ENCODE peak calls at places on chromosomes 16 and 17, in six cellular contexts. J is choroid plexus epithelial cell, D is fibroblast of mammary gland, I is fibroblast of pulmonary artery, Z is colonic mucosa, E is GM23338. N is an unnamed sample.

GRCh38 chr16:1907226-1907849 is 10.9 kb downstream of the HS3ST6 start:
- DNase-seq in Z (no peak), D (no peak), J (no peak), E (no peak), I (no peak), N (no peak)

GRCh38 chr17:83160443-83161297 is 81.3 kb downstream of the METRNL start:
- DNase-seq in E (no peak), Z (no peak), D (no peak), I (no peak), J (no peak), N (no peak)

GRCh38 chr17:50425001-50425681 is 877 bp upstream of the ACSF2 start:
- DNase-seq in D (no peak), E (no peak), J (no peak), I (no peak), Z (no peak), N (no peak)

GRCh38 chr16:23691483-23692189 is 12.9 kb downstream of the PLK1 start:
- DNase-seq in Z (no peak), E (peak), J (peak), I (peak), D (peak), N (no peak)

GRCh38 chr17:8046929-8047768 is 8.3 kb downstream of the ALOX15B start:
- DNase-seq in J (no peak), Z (no peak), I (no peak), D (no peak), E (no peak), N (no peak)

GRCh38 chr16:53501216-53501859 is 1.7 kb downstream of the AKTIP start:
- DNase-seq in D (no peak), Z (no peak), J (peak), I (no peak), E (peak), N (no peak)

GRCh38 chr17:10073026-10073425 is 125.4 kb downstream of the GAS7 start:
- DNase-seq in I (no peak), E (no peak), J (no peak), D (no peak), Z (no peak), N (no peak)

GRCh38 chr16:89711601-89712475 is 8.9 kb downstream of the VPS9D1 start:
- DNase-seq in I (peak), E (peak), Z (peak), J (peak), D (peak), N (peak)

GRCh38 chr16:79211581-79211980 is 389.0 kb downstream of the MAF start:
- DNase-seq in Z (no peak), D (no peak), I (no peak), J (no peak), E (no peak), N (no peak)

GRCh38 chr17:59372138-59372751 is 40.8 kb downstream of the YPEL2 start:
- DNase-seq in E (no peak), D (peak), I (peak), Z (peak), J (peak), N (peak)

GRCh38 chr17:34782271-34782670 is 179.0 kb downstream of the CCT6B start:
- DNase-seq in Z (no peak), J (no peak), D (no peak), E (no peak), I (no peak), N (no peak)

GRCh38 chr17:82931696-82932060 is 91.9 kb upstream of the ZNF750 start:
- DNase-seq in Z (peak), I (peak), D (peak), E (no peak), J (peak), N (no peak)

GRCh38 chr17:77282524-77283515 is 142.1 kb downstream of the SEC14L1 start:
- DNase-seq in Z (peak), D (peak), I (peak), E (no peak), J (no peak), N (peak)

GRCh38 chr16:75402174-75402820 is 31.0 kb downstream of the CFDP1 start:
- DNase-seq in Z (no peak), I (peak), E (no peak), D (peak), J (peak), N (no peak)

GRCh38 chr16:80527297-80527696 is 13.5 kb upstream of the DYNLRB2 start:
- DNase-seq in Z (peak), E (peak), D (peak), J (peak), I (peak), N (peak)

GRCh38 chr17:46853896-46854444 is 2.6 kb downstream of the WNT9B start:
- DNase-seq in I (no peak), Z (no peak), J (peak), E (peak), D (peak), N (no peak)

GRCh38 chr17:75163074-75163473 is 8.8 kb upstream of the JPT1 start:
- DNase-seq in Z (no peak), D (no peak), I (no peak), E (no peak), J (no peak), N (no peak)

GRCh38 chr17:62852195-62852594 is 44.1 kb upstream of the MARCHF10 start:
- DNase-seq in D (no peak), E (no peak), I (no peak), Z (no peak), J (no peak), N (no peak)

GRCh38 chr17:2025622-2026309 is 632 bp upstream of the RTN4RL1 start:
- DNase-seq in E (peak), D (peak), J (peak), Z (peak), I (peak), N (peak)

GRCh38 chr16:71666928-71667707 is 41.1 kb downstream of the MARVELD3 start:
- DNase-seq in D (no peak), I (no peak), E (no peak), J (no peak), Z (no peak), N (no peak)

GRCh38 chr16:90008708-90009145 is 10.5 kb downstream of the DBNDD1 start:
- DNase-seq in I (no peak), Z (no peak), D (no peak), J (peak), E (no peak), N (peak)

DNA sequence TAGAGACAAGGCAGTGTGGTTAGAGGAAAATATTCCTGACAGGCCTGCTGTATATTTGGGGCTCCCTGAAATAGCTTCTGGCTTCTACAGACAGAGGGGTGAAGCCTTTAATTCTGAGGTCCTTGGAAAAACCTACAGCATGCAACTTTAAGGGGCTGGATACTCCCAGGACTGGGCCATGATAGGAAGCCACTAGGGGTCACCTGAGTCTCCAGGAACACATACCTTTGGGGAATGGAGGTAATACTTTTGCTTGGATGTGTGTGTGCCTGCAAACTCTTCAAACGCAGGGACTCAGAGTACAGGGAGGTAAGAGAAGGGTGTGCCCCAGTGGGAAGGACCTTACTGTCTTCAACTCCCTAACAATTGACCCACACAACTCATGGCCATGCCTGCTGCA is 4.1 kb downstream of the ASIC2 start:
- DNase-seq in E (peak), I (no peak), D (no peak), J (no peak), Z (no peak), N (no peak)
- TF ChIP-seq CTCF in E (peak), I (no peak), D (no peak), J (no peak), Z (no peak), N (no peak)

DNA sequence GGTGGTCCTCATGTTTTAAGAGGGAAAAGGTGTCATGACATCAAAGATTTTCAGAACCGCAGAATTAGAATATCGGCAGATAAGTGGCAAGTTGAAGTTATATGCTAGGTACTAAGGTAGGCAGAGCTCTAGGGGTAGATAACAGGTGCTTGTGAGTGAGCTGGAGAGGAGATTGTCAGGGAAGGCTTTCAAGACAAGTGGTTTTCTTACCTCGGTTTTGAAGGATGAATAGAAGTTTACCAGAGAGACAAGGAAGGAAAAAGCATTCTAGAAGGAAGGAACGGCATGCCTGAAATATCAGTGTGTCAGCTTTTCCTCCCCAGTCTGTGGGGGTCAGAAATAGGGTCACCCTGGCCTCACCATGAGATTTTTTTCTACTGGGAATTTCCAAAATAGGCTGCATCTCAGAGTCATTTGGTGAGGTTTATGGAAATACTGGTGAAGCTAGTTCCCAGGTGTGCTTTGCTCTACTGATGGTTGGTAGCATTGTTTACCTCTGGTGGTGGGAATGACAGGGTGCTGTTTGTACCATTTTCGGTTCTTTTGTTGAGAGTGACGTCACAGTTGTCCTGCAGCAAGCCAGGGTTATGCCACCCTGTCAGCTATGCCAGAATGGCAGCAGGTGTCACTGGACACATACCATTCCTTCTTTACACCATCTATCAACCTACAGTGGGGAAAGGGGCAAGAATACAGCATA is 112.5 kb downstream of the MSI2 start:
- DNase-seq in D (no peak), Z (no peak), J (no peak), E (no peak), I (no peak), N (no peak)
- TF ChIP-seq CTCF in D (no peak), Z (no peak), J (no peak), E (no peak), I (no peak), N (no peak)

GRCh38 chr16:68749424-68749823 is 12.3 kb downstream of the CDH1 start:
- DNase-seq in D (no peak), I (no peak), J (no peak), E (peak), Z (no peak), N (no peak)
- TF ChIP-seq CTCF in D (no peak), I (no peak), J (no peak), E (peak), Z (no peak), N (peak)

DNA sequence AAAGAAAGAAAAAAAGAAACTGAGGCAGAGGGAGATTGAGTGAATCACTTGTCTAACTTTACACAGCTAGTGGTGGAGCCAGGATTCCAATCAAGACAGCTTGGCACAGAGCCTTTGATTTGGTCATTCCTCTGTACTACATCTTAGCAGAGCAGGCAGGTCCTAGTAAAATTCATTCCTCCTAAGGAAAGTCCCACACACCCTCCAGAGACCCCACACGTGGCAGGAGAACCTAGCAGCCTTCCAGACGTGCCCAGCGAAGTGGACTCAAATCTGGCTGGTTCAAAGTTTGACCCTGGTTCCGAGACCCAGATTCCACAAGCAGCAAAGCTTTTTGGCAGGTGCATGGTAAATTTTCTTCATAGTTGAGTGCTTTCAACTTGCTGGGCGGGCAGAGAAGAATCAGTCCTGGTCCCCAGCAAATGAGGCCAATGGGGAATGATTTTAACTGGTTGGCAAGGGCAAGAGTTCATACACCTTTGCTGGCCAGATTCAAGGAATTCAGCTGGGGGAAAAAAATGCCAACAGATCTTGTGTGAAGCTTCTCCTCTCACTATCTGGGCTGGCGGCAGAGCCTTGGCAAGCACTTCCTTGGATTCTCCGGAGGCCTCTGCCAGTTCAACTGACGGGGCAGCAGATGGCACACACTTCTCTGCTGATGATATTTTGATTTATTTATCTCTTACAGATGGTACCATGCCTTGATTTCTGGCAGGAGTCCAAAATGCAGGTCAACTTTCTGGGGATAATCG is 82.4 kb downstream of the GSG1L start:
- DNase-seq in I (no peak), D (no peak), J (no peak), Z (no peak), E (no peak), N (no peak)
- TF ChIP-seq CTCF in I (no peak), D (no peak), J (no peak), Z (no peak), E (no peak), N (no peak)

GRCh38 chr17:41504126-41504977 is 1.1 kb downstream of the KRT13 start:
- DNase-seq in Z (no peak), J (peak), E (no peak), I (peak), D (no peak), N (no peak)

GRCh38 chr17:41510251-41511065 is 5.0 kb upstream of the KRT13 start:
- DNase-seq in I (no peak), Z (no peak), D (no peak), J (no peak), E (peak), N (no peak)

GRCh38 chr17:41505836-41506767 is 690 bp upstream of the KRT13 start:
- DNase-seq in Z (no peak), I (no peak), D (no peak), J (no peak), E (no peak), N (no peak)

GRCh38 chr17:41505007-41505835 is at the start of gene KRT13:
- DNase-seq in D (no peak), I (no peak), J (no peak), E (no peak), Z (no peak), N (no peak)

GRCh38 chr17:41507315-41507880 is 2.0 kb upstream of the KRT13 start:
- DNase-seq in Z (no peak), J (no peak), D (no peak), E (no peak), I (no peak), N (no peak)
- TF ChIP-seq CTCF in Z (no peak), J (no peak), D (no peak), E (no peak), I (no peak), N (no peak)

DNA sequence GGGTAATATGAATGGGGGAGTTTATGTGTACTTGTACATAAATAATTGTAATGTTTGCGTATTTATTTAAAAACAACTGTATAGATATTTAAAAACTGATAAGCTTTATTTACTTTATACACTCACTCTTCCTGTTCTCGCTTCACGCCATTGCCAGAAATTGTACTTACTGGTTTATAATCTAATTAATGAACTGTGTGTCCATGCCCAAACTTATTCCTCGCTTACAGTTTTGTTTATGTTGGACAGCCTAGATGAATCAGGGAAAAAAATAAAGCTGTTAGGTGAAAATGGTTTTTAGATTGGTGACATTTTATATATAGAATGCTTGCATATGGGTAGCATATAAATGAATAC is 30.8 kb downstream of the AATF start:
- DNase-seq in J (peak), E (no peak), Z (no peak), D (no peak), I (no peak), N (no peak)
- TF ChIP-seq CTCF in J (no peak), E (no peak), Z (no peak), D (no peak), I (no peak), N (no peak)

N was measured in GM10248.